ENCODE peak calls at places on chromosomes 3 and 15, in seven cellular contexts. Y is lung; F is CD8-positive, alpha-beta memory T cell; D is adipocyte; M is foreskin keratinocyte; R is DND-41; E is effector memory CD4-positive, alpha-beta T cell. K is an unnamed sample. For H3K4me1, the result is how much of the 10 kb centered on the place peaks cover.

GRCh38 chr3:42556089-42556632 is 25.6 kb downstream of the SEC22C start:
- DNase-seq in M (no peak), Y (no peak), E (peak), F (peak), D (no peak), R (peak), K (peak)

GRCh38 chr3:32977842-32978241 is 26.4 kb downstream of the CCR4 start:
- DNase-seq in R (no peak), E (no peak), D (no peak), F (no peak), Y (no peak), M (no peak), K (no peak)

GRCh38 chr3:28791713-28792255 is 443.2 kb upstream of the AZI2 start:
- DNase-seq in Y (no peak), E (no peak), F (no peak), M (no peak), R (no peak), D (no peak), K (no peak)

GRCh38 chr15:33618300-33618699 is 307.5 kb downstream of the RYR3 start:
- DNase-seq in E (no peak), M (no peak), Y (no peak), F (no peak), D (no peak), R (no peak), K (no peak)

GRCh38 chr15:32974691-32975090 is 219.8 kb downstream of the FMN1 start:
- DNase-seq in F (no peak), D (peak), Y (no peak), M (no peak), E (no peak), R (no peak), K (no peak)

GRCh38 chr3:69082805-69083204 is 1.9 kb upstream of the ARL6IP5 start:
- DNase-seq in E (peak), F (peak), R (peak), M (no peak), D (peak), Y (peak), K (peak)

GRCh38 chr3:147797095-147797494 is 387.9 kb downstream of the ZIC1 start:
- DNase-seq in F (no peak), E (no peak), Y (no peak), R (no peak), D (no peak), M (no peak), K (no peak)

GRCh38 chr15:63019539-63020109 is 22.9 kb upstream of the TPM1 start:
- DNase-seq in F (no peak), E (no peak), D (peak), R (no peak), M (peak), Y (no peak), K (no peak)

GRCh38 chr15:79003896-79004295 is 59.0 kb upstream of the CTSH start:
- DNase-seq in D (no peak), Y (no peak), M (no peak), E (no peak), F (no peak), R (no peak), K (no peak)

GRCh38 chr15:19956124-19956796 is 585.3 kb downstream of the GOLGA6L6 start:
- DNase-seq in D (no peak), M (no peak), E (no peak), R (no peak), F (no peak), Y (no peak), K (no peak)

GRCh38 chr3:127107002-127107401 is 85.9 kb upstream of the PRR23E start:
- DNase-seq in D (no peak), M (no peak), F (no peak), E (no peak), Y (no peak), R (no peak), K (no peak)

DNA sequence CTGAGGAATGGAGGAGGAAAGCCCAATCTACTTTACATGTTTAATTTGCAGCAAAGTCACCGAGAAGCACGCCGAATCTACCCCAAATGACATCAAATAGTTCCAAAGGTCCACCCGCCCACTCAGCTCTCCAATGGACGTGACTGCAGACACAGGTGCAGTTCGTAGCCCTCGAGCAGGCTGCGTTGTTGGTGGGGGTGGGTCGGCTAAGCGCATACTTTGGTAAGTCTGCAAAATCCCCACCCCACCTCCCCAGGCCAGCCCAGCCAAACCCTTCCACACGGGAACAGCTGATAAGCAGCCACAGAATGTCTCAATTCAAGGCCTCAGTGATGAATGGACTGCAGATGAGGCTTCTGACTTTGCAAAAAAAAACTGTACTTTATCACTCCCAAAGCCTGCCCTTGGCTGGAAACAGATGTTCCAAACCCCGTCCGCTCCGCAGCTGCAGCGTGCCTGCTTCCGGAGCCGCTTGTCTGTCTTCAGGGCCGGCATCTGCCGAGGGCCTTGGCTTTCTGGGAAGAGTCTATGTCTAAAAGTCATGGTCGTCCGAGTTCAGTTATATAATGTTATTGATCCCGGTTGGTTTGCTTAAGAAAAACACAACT is 38.2 kb downstream of the PCSK6 start:
- DNase-seq in E (no peak), M (no peak), R (no peak), D (peak), F (no peak), Y (no peak), K (no peak)
- H3K4me1 ChIP-seq in E (under half), M (under half), R (under half), D (under half), F (under half), Y (under half), K (under half)

GRCh38 chr15:35182841-35183479 is 97.9 kb upstream of the NANOGP8 start:
- DNase-seq in M (no peak), D (no peak), E (no peak), Y (no peak), F (no peak), R (no peak), K (no peak)
- H3K4me1 ChIP-seq in M (under half), D (under half), E (under half), Y (under half), F (under half), R (under half), K (under half)

GRCh38 chr3:152301745-152302181 is 33.0 kb downstream of the MBNL1 start:
- DNase-seq in Y (no peak), D (peak), F (no peak), R (no peak), E (no peak), M (no peak), K (no peak)
- H3K4me1 ChIP-seq in Y (under half), D (half or more), F (half or more), R (under half), E (half or more), M (under half), K (half or more)

GRCh38 chr15:84981711-84982300 is at the start of gene PDE8A:
- DNase-seq in M (no peak), D (peak), E (peak), R (no peak), F (peak), Y (no peak), K (peak)
- H3K4me1 ChIP-seq in M (under half), D (under half), E (under half), R (under half), F (under half), Y (under half), K (under half)

GRCh38 chr3:53416530-53416929 is 69.2 kb upstream of the DCP1A start:
- DNase-seq in E (no peak), M (no peak), R (no peak), Y (no peak), D (no peak), F (no peak), K (no peak)

GRCh38 chr3:53412953-53413352 is 65.6 kb upstream of the DCP1A start:
- DNase-seq in E (no peak), D (no peak), F (no peak), R (no peak), M (no peak), Y (no peak), K (no peak)

GRCh38 chr3:53411371-53411770 is 64.0 kb upstream of the DCP1A start:
- DNase-seq in D (no peak), R (no peak), Y (no peak), M (no peak), E (no peak), F (no peak), K (no peak)
- H3K4me1 ChIP-seq in D (under half), R (under half), Y (under half), M (under half), E (under half), F (under half), K (under half)

DNA sequence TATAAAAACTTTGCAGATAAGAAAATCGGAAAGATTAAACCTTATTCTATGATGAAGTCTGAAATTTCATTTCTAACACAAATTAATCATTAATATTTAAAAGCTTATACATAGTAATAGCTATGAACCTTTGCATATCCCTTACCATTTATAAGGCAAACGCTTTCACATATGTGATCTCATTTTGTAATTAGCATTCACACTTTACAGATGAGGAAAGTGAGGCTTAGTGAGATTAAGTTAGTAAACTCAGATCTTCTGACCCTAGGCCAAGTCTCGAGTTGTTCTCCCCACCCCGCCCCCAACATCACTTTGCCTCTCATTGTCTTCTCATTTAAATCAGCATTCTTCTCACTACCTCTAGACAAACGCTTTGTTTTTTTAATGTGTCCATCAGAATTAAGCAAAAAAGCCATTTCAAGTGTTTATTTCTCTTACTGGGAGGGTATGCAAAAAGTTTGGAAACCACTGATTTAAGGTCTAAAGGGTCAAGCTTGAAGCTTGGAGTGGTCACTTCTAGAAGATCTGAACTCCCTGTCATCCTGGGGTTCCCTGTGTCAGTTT is 172.9 kb upstream of the BCL6 start:
- DNase-seq in M (no peak), E (no peak), R (no peak), D (no peak), F (no peak), Y (no peak), K (no peak)
- H3K4me1 ChIP-seq in M (under half), E (under half), R (under half), D (under half), F (under half), Y (under half), K (under half)

GRCh38 chr3:66431494-66431893 is 69.3 kb downstream of the LRIG1 start:
- DNase-seq in F (no peak), D (peak), R (no peak), M (no peak), Y (no peak), E (no peak), K (no peak)
- H3K4me1 ChIP-seq in F (under half), D (under half), R (under half), M (under half), Y (under half), E (under half), K (under half)

DNA sequence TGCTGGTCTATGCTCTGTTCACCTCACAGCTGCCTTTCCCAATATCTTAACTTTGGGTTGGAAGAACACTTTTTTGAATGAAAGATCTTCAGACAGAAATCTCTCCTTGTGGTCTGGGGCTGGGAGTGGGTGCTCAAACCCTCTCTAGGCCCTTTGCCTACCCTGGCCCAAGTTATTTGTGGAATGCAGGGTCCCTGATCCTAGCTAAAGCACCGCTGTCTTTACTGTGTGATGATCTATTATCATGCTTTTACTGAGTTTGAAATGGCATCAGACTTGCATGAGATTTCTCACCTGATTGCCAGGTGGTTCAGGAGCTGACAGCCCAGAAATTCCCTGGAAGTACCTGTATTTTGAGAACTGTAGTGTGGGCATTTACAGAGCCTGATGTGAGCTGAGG is 412.7 kb upstream of the ONECUT1 start:
- DNase-seq in Y (no peak), F (no peak), E (no peak), R (no peak), M (no peak), D (no peak), K (no peak)
- H3K4me1 ChIP-seq in Y (under half), F (under half), E (under half), R (half or more), M (under half), D (under half), K (under half)

GRCh38 chr3:129620828-129621605 is 14.5 kb upstream of the PLXND1 start:
- DNase-seq in Y (no peak), M (no peak), E (no peak), R (no peak), F (peak), D (no peak), K (no peak)

GRCh38 chr3:129617381-129618185 is 11.1 kb upstream of the PLXND1 start:
- DNase-seq in Y (no peak), D (no peak), E (no peak), M (no peak), F (no peak), R (no peak), K (no peak)

GRCh38 chr3:129619726-129620162 is 13.3 kb upstream of the PLXND1 start:
- DNase-seq in Y (no peak), E (no peak), F (peak), M (no peak), R (no peak), D (no peak), K (no peak)

GRCh38 chr3:129618186-129618820 is 11.8 kb upstream of the PLXND1 start:
- DNase-seq in R (no peak), D (no peak), E (no peak), Y (no peak), M (no peak), F (no peak), K (no peak)

DNA sequence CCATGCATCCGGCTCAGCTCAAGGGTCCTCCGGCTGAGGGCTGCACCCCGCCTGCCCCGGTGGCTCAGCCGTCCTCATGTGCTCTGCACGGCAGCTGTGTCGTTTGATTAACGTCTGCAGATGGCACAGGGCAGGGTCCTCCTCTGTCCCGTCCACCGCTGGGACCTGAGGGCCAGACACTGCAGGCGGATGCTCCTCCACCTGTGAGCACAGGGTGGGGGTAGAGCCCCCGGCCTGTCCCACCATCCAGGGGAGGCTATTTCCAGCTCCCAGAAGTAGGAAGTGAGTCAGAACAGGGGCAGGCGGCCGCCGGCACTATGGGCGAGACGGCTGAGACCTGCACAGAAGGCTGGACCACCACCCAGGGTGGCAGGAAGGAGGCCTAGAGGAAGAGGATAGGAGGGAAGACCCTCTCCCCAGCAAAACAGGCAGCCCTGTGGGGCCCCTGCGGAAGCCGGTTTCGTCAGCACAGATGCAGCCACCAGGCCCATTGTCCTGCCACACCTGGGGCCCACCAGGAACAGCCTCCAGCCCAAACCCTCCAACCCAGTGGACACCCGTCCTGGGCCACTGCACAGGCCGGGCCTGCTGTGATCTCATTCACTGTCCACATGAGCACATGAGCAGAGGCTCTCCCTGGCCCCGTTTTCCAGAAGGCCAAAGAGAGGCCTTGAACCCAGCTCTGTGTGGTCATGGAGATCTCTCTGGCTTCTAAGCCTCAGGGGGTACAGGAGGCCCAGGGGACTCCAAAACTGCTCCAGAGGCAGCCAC is 12.6 kb upstream of the PLXND1 start:
- DNase-seq in R (no peak), E (no peak), F (no peak), Y (no peak), D (no peak), M (no peak), K (no peak)
- H3K4me1 ChIP-seq in R (under half), E (under half), F (under half), Y (under half), D (under half), M (under half), K (under half)

GRCh38 chr15:66849393-66849745 is 147.3 kb downstream of the SMAD6 start:
- DNase-seq in Y (no peak), D (no peak), E (no peak), M (no peak), R (no peak), F (no peak), K (no peak)
- H3K4me1 ChIP-seq in Y (under half), D (under half), E (under half), M (under half), R (under half), F (under half), K (under half)

K was measured in CD8-positive, alpha-beta T cell.